ENCODE peak calls at places on chromosomes 1 and 21, in four cellular contexts. One of them, this sample, is unnamed.

GRCh38 chr1:76048194-76048593 is 26.4 kb upstream of the ST6GALNAC3 start:
- DNase-seq in midbrain: no peak
- DNase-seq in left cardiac atrium: no peak
- DNase-seq in stimulated activated CD4-positive, alpha-beta T cell treated with anti-CD3 and anti-CD28 coated beads, TNF-alpha, amount 100 ng/mL, for 1 hour: no peak
- DNase-seq in this sample: no peak

GRCh38 chr1:72278461-72278860 is 3.9 kb downstream of the NEGR1 start:
- DNase-seq in midbrain: no peak
- DNase-seq in left cardiac atrium: no peak
- DNase-seq in stimulated activated CD4-positive, alpha-beta T cell treated with anti-CD3 and anti-CD28 coated beads, TNF-alpha, amount 100 ng/mL, for 1 hour: no peak
- DNase-seq in this sample: no peak

GRCh38 chr1:25168193-25169071 is 63.9 kb downstream of the SYF2 start:
- DNase-seq in midbrain: no peak
- DNase-seq in left cardiac atrium: no peak
- DNase-seq in stimulated activated CD4-positive, alpha-beta T cell treated with anti-CD3 and anti-CD28 coated beads, TNF-alpha, amount 100 ng/mL, for 1 hour: no peak
- DNase-seq in this sample: no peak

GRCh38 chr1:153174624-153175023 is 23.9 kb upstream of the SPRR2G start:
- DNase-seq in midbrain: no peak
- DNase-seq in left cardiac atrium: no peak
- DNase-seq in stimulated activated CD4-positive, alpha-beta T cell treated with anti-CD3 and anti-CD28 coated beads, TNF-alpha, amount 100 ng/mL, for 1 hour: no peak
- DNase-seq in this sample: no peak

GRCh38 chr1:8545078-8545477 is 227.2 kb downstream of the SLC45A1 start:
- DNase-seq in midbrain: no peak
- DNase-seq in left cardiac atrium: no peak
- DNase-seq in stimulated activated CD4-positive, alpha-beta T cell treated with anti-CD3 and anti-CD28 coated beads, TNF-alpha, amount 100 ng/mL, for 1 hour: no peak
- DNase-seq in this sample: no peak

GRCh38 chr1:180252638-180253536 is 22.8 kb downstream of the LHX4 start:
- DNase-seq in midbrain: peak
- DNase-seq in left cardiac atrium: peak
- DNase-seq in stimulated activated CD4-positive, alpha-beta T cell treated with anti-CD3 and anti-CD28 coated beads, TNF-alpha, amount 100 ng/mL, for 1 hour: peak
- DNase-seq in this sample: peak

GRCh38 chr1:3631865-3632264 is 7.0 kb downstream of the TPRG1L start:
- DNase-seq in midbrain: no peak
- DNase-seq in left cardiac atrium: no peak
- DNase-seq in stimulated activated CD4-positive, alpha-beta T cell treated with anti-CD3 and anti-CD28 coated beads, TNF-alpha, amount 100 ng/mL, for 1 hour: no peak
- DNase-seq in this sample: no peak

GRCh38 chr1:227793948-227794812 is 21.3 kb upstream of the PRSS38 start:
- DNase-seq in midbrain: no peak
- DNase-seq in left cardiac atrium: peak
- DNase-seq in stimulated activated CD4-positive, alpha-beta T cell treated with anti-CD3 and anti-CD28 coated beads, TNF-alpha, amount 100 ng/mL, for 1 hour: no peak
- DNase-seq in this sample: peak

GRCh38 chr1:67888707-67889106 is 55.4 kb upstream of the GNG12 start:
- DNase-seq in midbrain: no peak
- DNase-seq in left cardiac atrium: no peak
- DNase-seq in stimulated activated CD4-positive, alpha-beta T cell treated with anti-CD3 and anti-CD28 coated beads, TNF-alpha, amount 100 ng/mL, for 1 hour: no peak
- DNase-seq in this sample: no peak

GRCh38 chr1:166952002-166952746 is 23.2 kb downstream of the ILDR2 start:
- DNase-seq in midbrain: no peak
- DNase-seq in left cardiac atrium: peak
- DNase-seq in stimulated activated CD4-positive, alpha-beta T cell treated with anti-CD3 and anti-CD28 coated beads, TNF-alpha, amount 100 ng/mL, for 1 hour: no peak
- DNase-seq in this sample: peak

GRCh38 chr1:180178511-180179161 is 24.0 kb downstream of the QSOX1 start:
- DNase-seq in midbrain: peak
- DNase-seq in left cardiac atrium: peak
- DNase-seq in stimulated activated CD4-positive, alpha-beta T cell treated with anti-CD3 and anti-CD28 coated beads, TNF-alpha, amount 100 ng/mL, for 1 hour: peak
- DNase-seq in this sample: peak

GRCh38 chr1:8211620-8212442 is 106.1 kb upstream of the SLC45A1 start:
- DNase-seq in midbrain: no peak
- DNase-seq in left cardiac atrium: peak
- DNase-seq in stimulated activated CD4-positive, alpha-beta T cell treated with anti-CD3 and anti-CD28 coated beads, TNF-alpha, amount 100 ng/mL, for 1 hour: no peak
- DNase-seq in this sample: peak

GRCh38 chr1:191255354-191256057 is 777.8 kb upstream of the BRINP3 start:
- DNase-seq in midbrain: no peak
- DNase-seq in left cardiac atrium: no peak
- DNase-seq in stimulated activated CD4-positive, alpha-beta T cell treated with anti-CD3 and anti-CD28 coated beads, TNF-alpha, amount 100 ng/mL, for 1 hour: no peak
- DNase-seq in this sample: no peak

GRCh38 chr1:172003766-172004530 is 162.7 kb downstream of the DNM3 start:
- DNase-seq in midbrain: no peak
- DNase-seq in left cardiac atrium: no peak
- DNase-seq in stimulated activated CD4-positive, alpha-beta T cell treated with anti-CD3 and anti-CD28 coated beads, TNF-alpha, amount 100 ng/mL, for 1 hour: no peak
- DNase-seq in this sample: no peak

GRCh38 chr1:242219298-242219901 is 220.5 kb upstream of the MAP1LC3C start:
- DNase-seq in midbrain: no peak
- DNase-seq in left cardiac atrium: no peak
- DNase-seq in stimulated activated CD4-positive, alpha-beta T cell treated with anti-CD3 and anti-CD28 coated beads, TNF-alpha, amount 100 ng/mL, for 1 hour: no peak
- DNase-seq in this sample: no peak

GRCh38 chr21:22892041-22892440 is 1893.8 kb downstream of the NCAM2 start:
- DNase-seq in midbrain: no peak
- DNase-seq in left cardiac atrium: no peak
- DNase-seq in stimulated activated CD4-positive, alpha-beta T cell treated with anti-CD3 and anti-CD28 coated beads, TNF-alpha, amount 100 ng/mL, for 1 hour: no peak
- DNase-seq in this sample: no peak

GRCh38 chr1:18998016-18998724 is 41.7 kb upstream of the IFFO2 start:
- DNase-seq in midbrain: no peak
- DNase-seq in left cardiac atrium: no peak
- DNase-seq in stimulated activated CD4-positive, alpha-beta T cell treated with anti-CD3 and anti-CD28 coated beads, TNF-alpha, amount 100 ng/mL, for 1 hour: no peak
- DNase-seq in this sample: no peak

GRCh38 chr1:246978281-246978680 is 29.6 kb downstream of the ZNF695 start:
- DNase-seq in midbrain: no peak
- DNase-seq in left cardiac atrium: no peak
- DNase-seq in stimulated activated CD4-positive, alpha-beta T cell treated with anti-CD3 and anti-CD28 coated beads, TNF-alpha, amount 100 ng/mL, for 1 hour: no peak
- DNase-seq in this sample: no peak

GRCh38 chr1:30325999-30326398 is 397.4 kb downstream of the MATN1 start:
- DNase-seq in midbrain: no peak
- DNase-seq in left cardiac atrium: no peak
- DNase-seq in stimulated activated CD4-positive, alpha-beta T cell treated with anti-CD3 and anti-CD28 coated beads, TNF-alpha, amount 100 ng/mL, for 1 hour: no peak
- DNase-seq in this sample: no peak

GRCh38 chr21:39232926-39233325 is 49.7 kb upstream of the PSMG1 start:
- DNase-seq in midbrain: no peak
- DNase-seq in left cardiac atrium: no peak
- DNase-seq in stimulated activated CD4-positive, alpha-beta T cell treated with anti-CD3 and anti-CD28 coated beads, TNF-alpha, amount 100 ng/mL, for 1 hour: no peak
- DNase-seq in this sample: no peak

GRCh38 chr21:34952701-34953100 is 96.4 kb downstream of the RUNX1 start:
- DNase-seq in midbrain: no peak
- DNase-seq in left cardiac atrium: no peak
- DNase-seq in stimulated activated CD4-positive, alpha-beta T cell treated with anti-CD3 and anti-CD28 coated beads, TNF-alpha, amount 100 ng/mL, for 1 hour: no peak
- DNase-seq in this sample: no peak

This sample was measured in sigmoid colon.